ENCODE peak calls at places on chromosomes 13 and 19, in eight cellular contexts. V is thoracic aorta; B is OCI-LY7; I is pancreas; R is body of pancreas; J is CD8-positive, alpha-beta memory T cell; A is aorta; L is heart right ventricle. Q is an unnamed sample.
A peak's percentile ranks its signal among the peaks of the same experiment; 100 is the strongest.

GRCh38 chr13:110289174-110289573 is 17.8 kb downstream of the COL4A1 start:
- DNase-seq in J (no peak), L (no peak), V (no peak), B (no peak), A (no peak), I (no peak), R (no peak), Q (no peak)

GRCh38 chr13:31046711-31047279 is 114.3 kb downstream of the TEX26 start:
- DNase-seq in L (peak; percentile 16), I (no peak), V (no peak), J (no peak), R (no peak), B (no peak), A (no peak), Q (no peak)

GRCh38 chr13:112614835-112615234 is 26.9 kb upstream of the TUBGCP3 start:
- DNase-seq in V (no peak), R (no peak), L (no peak), A (no peak), I (no peak), B (no peak), J (no peak), Q (no peak)

GRCh38 chr13:111142472-111142871 is 27.4 kb downstream of the ARHGEF7 start:
- DNase-seq in J (no peak), A (no peak), V (no peak), B (no peak), R (no peak), L (no peak), I (no peak), Q (no peak)

GRCh38 chr13:49636705-49637104 is 8.4 kb downstream of the ARL11 start:
- DNase-seq in V (no peak), A (no peak), R (no peak), B (no peak), L (no peak), J (no peak), I (no peak), Q (no peak)

GRCh38 chr13:98327326-98328314 is 150.6 kb upstream of the RNF113B start:
- DNase-seq in B (no peak), I (no peak), J (no peak), V (no peak), A (no peak), L (no peak), R (no peak), Q (no peak)

GRCh38 chr19:17871878-17872250 is at the start of gene SLC5A5:
- DNase-seq in A (no peak), R (no peak), L (no peak), B (no peak), V (no peak), I (no peak), J (no peak), Q (no peak)

GRCh38 chr19:54281008-54281728 is at the start of gene LILRB2:
- DNase-seq in R (no peak), J (no peak), B (no peak), A (no peak), L (no peak), V (no peak), I (no peak), Q (no peak)

GRCh38 chr13:112895521-112896465 is 73.2 kb upstream of the MCF2L start:
- DNase-seq in B (no peak), R (no peak), J (no peak), V (no peak), A (no peak), I (no peak), L (no peak), Q (no peak)

GRCh38 chr13:99871249-99871898 is 100.2 kb downstream of the ZIC5 start:
- DNase-seq in J (no peak), B (peak; percentile 18), I (no peak), A (no peak), L (no peak), V (no peak), R (no peak), Q (no peak)

GRCh38 chr19:6736169-6736916 is 1.0 kb downstream of the GPR108 start:
- DNase-seq in L (peak; percentile 77), I (peak; percentile 78), V (no peak), R (peak; percentile 79), A (peak; percentile 89), B (peak; percentile 90), J (peak; percentile 58), Q (peak; percentile 88)

GRCh38 chr19:30426864-30427263 is 54.7 kb downstream of the ZNF536 start:
- DNase-seq in L (no peak), J (no peak), B (no peak), I (no peak), V (no peak), A (no peak), R (no peak), Q (no peak)
- H3K4me1 ChIP-seq in L (no peaks in the 10 kb centered on the region), J (no peaks in the 10 kb centered on the region), B (no peaks in the 10 kb centered on the region), I (no peaks in the 10 kb centered on the region), V (no peaks in the 10 kb centered on the region), A (no peaks in the 10 kb centered on the region), R (no peaks in the 10 kb centered on the region), Q (no peaks in the 10 kb centered on the region)

GRCh38 chr19:55687281-55688172 is 12.5 kb downstream of the EPN1 start:
- DNase-seq in I (no peak), V (no peak), J (no peak), A (peak; percentile 40), L (no peak), B (no peak), R (no peak), Q (peak; percentile 57)

GRCh38 chr19:55684946-55685681 is 10.1 kb downstream of the EPN1 start:
- DNase-seq in R (no peak), L (no peak), J (no peak), I (no peak), A (peak; percentile 40), V (no peak), B (no peak), Q (no peak)

GRCh38 chr19:55686311-55687050 is 11.5 kb downstream of the EPN1 start:
- DNase-seq in J (no peak), B (no peak), I (no peak), L (no peak), V (no peak), R (no peak), A (peak; percentile 39), Q (no peak)

GRCh38 chr19:55683449-55684261 is 8.6 kb downstream of the EPN1 start:
- DNase-seq in B (no peak), J (no peak), R (peak; percentile 77), L (no peak), A (no peak), I (peak; percentile 75), V (no peak), Q (no peak)

GRCh38 chr19:55685776-55686175 is 10.8 kb downstream of the EPN1 start:
- DNase-seq in A (no peak), I (no peak), R (no peak), L (no peak), J (no peak), V (no peak), B (no peak), Q (no peak)
- H3K36me3 ChIP-seq in A (peaks cover 13% of the 10 kb centered on the region), I (peaks cover 29% of the 10 kb centered on the region), R (peaks cover 16% of the 10 kb centered on the region), L (peaks cover 98% of the 10 kb centered on the region), J (peaks cover 46% of the 10 kb centered on the region), V (peaks cover 45% of the 10 kb centered on the region), B (peaks cover 96% of the 10 kb centered on the region), Q (peaks cover 85% of the 10 kb centered on the region)

GRCh38 chr19:55554302-55554701 is 9.0 kb upstream of the SBK3 start:
- DNase-seq in A (no peak), L (no peak), R (no peak), J (no peak), B (no peak), V (no peak), I (no peak), Q (no peak)
- H3K4me1 ChIP-seq in A (no peaks in the 10 kb centered on the region), L (peaks cover 11% of the 10 kb centered on the region), R (peaks cover 9% of the 10 kb centered on the region), J (no peaks in the 10 kb centered on the region), B (peaks cover 8% of the 10 kb centered on the region), V (peaks cover 7% of the 10 kb centered on the region), I (no peaks in the 10 kb centered on the region), Q (no peaks in the 10 kb centered on the region)

GRCh38 chr19:50402544-50403301 is 16.0 kb upstream of the SPIB start:
- DNase-seq in R (no peak), A (no peak), L (no peak), B (no peak), V (no peak), I (no peak), J (no peak), Q (no peak)

GRCh38 chr19:50398675-50399367 is 14.7 kb downstream of the POLD1 start:
- DNase-seq in V (no peak), A (no peak), J (no peak), R (no peak), I (no peak), B (no peak), L (no peak), Q (no peak)

GRCh38 chr19:50406156-50406820 is 12.4 kb upstream of the SPIB start:
- DNase-seq in B (no peak), L (no peak), I (no peak), R (no peak), V (no peak), A (no peak), J (no peak), Q (no peak)

GRCh38 chr19:50399368-50399745 is 15.2 kb downstream of the POLD1 start:
- DNase-seq in L (no peak), I (no peak), A (no peak), B (no peak), R (no peak), V (no peak), J (no peak), Q (no peak)

GRCh38 chr19:50401505-50402450 is 17.0 kb upstream of the SPIB start:
- DNase-seq in V (no peak), I (no peak), A (no peak), B (no peak), L (no peak), J (no peak), R (no peak), Q (no peak)
- H3K36me3 ChIP-seq in V (peaks cover 6% of the 10 kb centered on the region), I (no peaks in the 10 kb centered on the region), A (no peaks in the 10 kb centered on the region), B (peaks cover 76% of the 10 kb centered on the region), L (peaks cover 30% of the 10 kb centered on the region), J (no peaks in the 10 kb centered on the region), R (no peaks in the 10 kb centered on the region), Q (peaks cover 10% of the 10 kb centered on the region)

GRCh38 chr19:46620267-46620666 is 4.6 kb downstream of the PTGIR start:
- DNase-seq in V (no peak), J (no peak), A (no peak), B (no peak), L (no peak), I (no peak), R (no peak), Q (no peak)
- H3K4me1 ChIP-seq in V (peaks cover 47% of the 10 kb centered on the region), J (peaks cover 68% of the 10 kb centered on the region), A (peaks cover 2% of the 10 kb centered on the region), B (peaks cover 58% of the 10 kb centered on the region), L (peaks cover 77% of the 10 kb centered on the region), I (peaks cover 13% of the 10 kb centered on the region), R (peaks cover 43% of the 10 kb centered on the region), Q (peaks cover 39% of the 10 kb centered on the region)

DNA sequence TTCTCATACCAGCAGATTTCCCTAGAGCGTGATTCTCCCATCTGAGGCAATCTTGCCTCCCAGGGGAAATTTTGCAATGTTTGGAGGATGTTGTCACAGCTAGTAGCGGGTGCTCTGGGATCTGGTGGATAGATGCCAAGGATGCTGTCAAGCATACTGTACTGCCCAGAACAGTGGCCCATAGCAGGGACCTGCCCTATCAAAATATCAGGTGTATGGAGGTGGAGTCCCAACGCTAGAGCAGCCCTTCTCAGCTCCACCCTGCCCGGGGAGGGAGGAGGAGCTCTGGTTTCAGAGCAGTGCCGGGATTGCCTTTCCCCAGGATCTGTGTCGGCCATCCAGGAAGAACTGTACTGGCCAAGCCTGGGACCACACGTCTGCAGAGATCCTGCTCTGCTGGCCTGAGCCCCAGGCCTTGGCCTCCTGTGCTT is 10.9 kb upstream of the QTRT1 start:
- DNase-seq in V (no peak), J (no peak), R (no peak), I (no peak), B (no peak), L (no peak), A (no peak), Q (no peak)
- H3K36me3 ChIP-seq in V (peaks cover 60% of the 10 kb centered on the region), J (peaks cover 32% of the 10 kb centered on the region), R (no peaks in the 10 kb centered on the region), I (peaks cover 15% of the 10 kb centered on the region), B (peaks cover 79% of the 10 kb centered on the region), L (peaks cover 79% of the 10 kb centered on the region), A (peaks cover 7% of the 10 kb centered on the region), Q (peaks cover 71% of the 10 kb centered on the region)

GRCh38 chr19:2796659-2797266 is 11.5 kb downstream of the THOP1 start:
- DNase-seq in J (no peak), I (no peak), R (no peak), B (no peak), V (no peak), L (peak; percentile 55), A (no peak), Q (no peak)
- H3K4me1 ChIP-seq in J (no peaks in the 10 kb centered on the region), I (no peaks in the 10 kb centered on the region), R (peaks cover 6% of the 10 kb centered on the region), B (no peaks in the 10 kb centered on the region), V (no peaks in the 10 kb centered on the region), L (peaks cover 28% of the 10 kb centered on the region), A (no peaks in the 10 kb centered on the region), Q (no peaks in the 10 kb centered on the region)

Q was measured in upper lobe of right lung.